ENCODE peak calls at places on chromosomes 5 and 9, in four cellular contexts. M is stimulated activated CD8-positive, alpha-beta memory T cell treated with anti-CD3 and anti-CD28 coated beads, Interleukin-4, amount 100 ng/mL, for 24 hours; D is activated CD4-positive, alpha-beta T cell treated with anti-CD3 and anti-CD28 coated beads, Interleukin-2, amount 50 U/mL, for 4 hours; W is GM06990. J is an unnamed sample.

GRCh38 chr5:135206862-135207261 is 172.8 kb upstream of the PITX1 start:
- DNase-seq in W (no peak), D (no peak), M (no peak), J (no peak)

GRCh38 chr5:135569755-135570452 is 8.9 kb downstream of the CXCL14 start:
- DNase-seq in W (no peak), M (no peak), D (no peak), J (no peak)

GRCh38 chr9:99859395-99859980 is 37.8 kb downstream of the NR4A3 start:
- DNase-seq in W (no peak), D (no peak), M (no peak), J (no peak)

GRCh38 chr9:133029994-133030316 is 842 bp upstream of the GTF3C5 start:
- DNase-seq in D (no peak), M (no peak), W (no peak), J (no peak)

GRCh38 chr9:131714161-131714646 is 25.7 kb downstream of the RAPGEF1 start:
- DNase-seq in M (no peak), D (no peak), W (no peak), J (no peak)

GRCh38 chr5:179802207-179802883 is 4.3 kb downstream of the MGAT4B start:
- DNase-seq in M (no peak), D (no peak), W (no peak), J (no peak)

GRCh38 chr5:174501461-174502069 is 222.8 kb upstream of the MSX2 start:
- DNase-seq in M (no peak), W (no peak), D (no peak), J (no peak)

GRCh38 chr5:10728679-10729078 is 32.4 kb downstream of the DAP start:
- DNase-seq in W (no peak), M (no peak), D (no peak), J (no peak)

GRCh38 chr9:18920141-18920611 is 112.8 kb downstream of the SAXO1 start:
- DNase-seq in D (no peak), M (no peak), W (no peak), J (no peak)

GRCh38 chr5:53151713-53152458 is 42.3 kb upstream of the MOCS2 start:
- DNase-seq in M (no peak), D (no peak), W (no peak), J (no peak)

GRCh38 chr5:61123145-61123544 is 39.1 kb downstream of the SMIM15 start:
- DNase-seq in M (no peak), D (no peak), W (no peak), J (no peak)

GRCh38 chr5:86869268-86869667 is 251.5 kb downstream of the COX7C start:
- DNase-seq in D (no peak), M (no peak), W (no peak), J (no peak)